ENCODE peak calls at places on chromosome 4, in nine cellular contexts. P, L, X, J, G, T, B, Y and D are unnamed samples.

GRCh38 chr4:8182858-8183725 is 16.0 kb upstream of the SH3TC1 start:
- DNase-seq in P (peak; percentile 98), L (peak; percentile 84), X (peak; percentile 97), J (peak; percentile 77), G (no peak), T (peak; percentile 71), B (peak; percentile 93), Y (peak; percentile 64), D (peak; percentile 78)

GRCh38 chr4:133129237-133129636 is 19.9 kb upstream of the PCDH10 start:
- DNase-seq in P (no peak), L (no peak), X (no peak), J (no peak), G (no peak), T (no peak), B (no peak), Y (no peak), D (no peak)

GRCh38 chr4:168528131-168528949 is 31.5 kb downstream of the PALLD start:
- DNase-seq in P (no peak), L (no peak), X (no peak), J (no peak), G (no peak), T (no peak), B (no peak), Y (no peak), D (no peak)

GRCh38 chr4:140254656-140255299 is 100.8 kb upstream of the MAML3 start:
- DNase-seq in P (no peak), L (no peak), X (no peak), J (no peak), G (no peak), T (no peak), B (no peak), Y (no peak), D (no peak)

GRCh38 chr4:55396305-55397023 is 707 bp downstream of the TMEM165 start:
- DNase-seq in P (peak; percentile 41), L (peak; percentile 61), X (no peak), J (peak; percentile 65), G (peak; percentile 6), T (peak; percentile 65), B (peak; percentile 57), Y (peak; percentile 71), D (peak; percentile 61)

GRCh38 chr4:38667005-38667771 is 3.2 kb downstream of the KLF3 start:
- DNase-seq in P (peak; percentile 98), L (peak; percentile 64), X (peak; percentile 96), J (peak; percentile 86), G (peak; percentile 70), T (peak; percentile 71), B (peak; percentile 87), Y (peak; percentile 80), D (no peak)

GRCh38 chr4:128709268-128709667 is 100.2 kb upstream of the JADE1 start:
- DNase-seq in P (no peak), L (no peak), X (no peak), J (no peak), G (no peak), T (no peak), B (no peak), Y (no peak), D (no peak)

GRCh38 chr4:29717658-29718057 is 1002.5 kb upstream of the PCDH7 start:
- DNase-seq in P (no peak), L (no peak), X (no peak), J (no peak), G (no peak), T (no peak), B (no peak), Y (no peak), D (no peak)

GRCh38 chr4:74158561-74159396 is 861 bp downstream of the MTHFD2L start:
- DNase-seq in P (peak; percentile 37), L (no peak), X (peak; percentile 45), J (no peak), G (no peak), T (no peak), B (no peak), Y (no peak), D (no peak)

GRCh38 chr4:107212565-107212964 is 176.5 kb upstream of the DKK2 start:
- DNase-seq in P (no peak), L (no peak), X (no peak), J (no peak), G (no peak), T (no peak), B (no peak), Y (no peak), D (no peak)

DNA sequence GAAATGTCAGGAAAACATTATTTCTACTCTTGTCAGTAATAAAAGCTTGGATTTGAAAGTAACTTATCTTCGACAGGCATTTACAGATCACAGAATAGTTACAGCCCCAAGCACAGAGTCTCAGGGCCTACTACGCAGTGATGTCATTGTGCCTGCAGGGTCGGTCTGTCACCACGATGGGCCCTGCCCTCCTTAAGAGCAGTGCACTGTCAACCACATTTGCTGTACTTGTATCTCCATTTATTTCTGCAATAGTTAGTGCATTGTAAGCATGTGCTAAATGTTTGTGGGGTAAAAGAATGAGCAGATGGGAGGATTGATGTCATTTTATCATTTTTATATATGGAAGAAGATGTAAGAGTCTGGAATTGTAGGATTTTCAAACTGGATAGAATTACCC is 13.6 kb upstream of the CCKAR start:
- DNase-seq in P (no peak), L (no peak), X (no peak), J (no peak), G (no peak), T (no peak), B (no peak), Y (no peak), D (no peak)
- H3K9me3 ChIP-seq in P (no peaks in the 10 kb centered on the region), L (peaks cover 3% of the 10 kb centered on the region), X (no peaks in the 10 kb centered on the region), J (no peaks in the 10 kb centered on the region), G (no peaks in the 10 kb centered on the region), T (no peaks in the 10 kb centered on the region), B (no peaks in the 10 kb centered on the region), Y (no peaks in the 10 kb centered on the region), D (peaks cover 2% of the 10 kb centered on the region)

DNA sequence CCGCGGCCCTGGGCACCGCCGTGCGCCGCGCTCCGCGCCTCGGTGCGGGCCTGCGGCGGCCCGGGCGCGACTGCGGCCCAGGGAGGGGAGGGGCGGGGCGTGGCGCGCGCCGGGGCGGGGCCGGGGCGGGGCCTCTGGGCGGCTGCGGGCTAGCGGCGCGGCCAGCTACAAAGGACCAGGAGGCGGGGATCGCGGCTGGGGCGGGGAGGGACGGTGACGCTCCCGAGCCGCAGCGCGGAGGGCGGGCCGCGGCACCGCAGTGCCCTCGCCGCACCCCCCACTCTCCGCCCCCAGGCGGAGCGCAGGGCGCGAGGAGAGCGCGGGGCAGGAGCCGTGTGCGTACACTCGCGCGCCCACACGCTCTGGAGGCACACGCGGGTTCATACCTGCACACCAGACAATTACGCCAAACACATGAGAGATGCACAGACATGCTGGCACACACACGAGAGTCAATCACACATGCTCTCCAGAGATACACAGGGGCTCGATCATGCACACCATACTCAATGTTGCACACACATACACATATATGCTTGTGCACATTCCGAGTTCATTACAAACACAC is at the start of gene CRMP1:
- DNase-seq in P (no peak), L (no peak), X (no peak), J (no peak), G (no peak), T (peak; percentile 88), B (no peak), Y (no peak), D (no peak)
- H3K4me3 ChIP-seq in P (no peak within 1 kb of the TSS), L (peak within 1 kb of the TSS; percentile 17), X (no peak within 1 kb of the TSS), J (no peak within 1 kb of the TSS), G (no peak within 1 kb of the TSS), T (peak within 1 kb of the TSS; percentile 14), B (no peak within 1 kb of the TSS), Y (no peak within 1 kb of the TSS), D (no peak within 1 kb of the TSS)

DNA sequence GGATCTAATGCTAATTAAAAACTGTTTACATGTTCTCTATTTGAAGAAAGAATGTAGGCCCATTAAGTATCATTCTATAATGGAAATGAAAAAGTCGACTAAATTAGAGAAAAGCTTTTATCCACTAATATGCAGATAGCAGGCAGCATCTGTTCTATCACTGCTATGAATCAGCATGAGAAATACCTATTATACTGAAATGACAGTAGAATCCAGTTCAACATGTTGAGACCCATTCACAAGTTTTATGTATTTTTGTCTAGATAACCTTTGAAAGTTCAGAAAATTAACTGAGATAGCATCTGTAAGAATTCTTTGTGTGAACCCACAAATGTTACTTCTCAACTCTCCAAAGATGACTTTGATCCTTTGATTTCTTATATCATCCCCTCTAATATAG is 1254.4 kb upstream of the ADGRL3 start:
- DNase-seq in P (no peak), L (no peak), X (no peak), J (no peak), G (no peak), T (no peak), B (no peak), Y (no peak), D (no peak)
- H3K9me3 ChIP-seq in P (no peaks in the 10 kb centered on the region), L (no peaks in the 10 kb centered on the region), X (no peaks in the 10 kb centered on the region), J (no peaks in the 10 kb centered on the region), G (peaks cover 3% of the 10 kb centered on the region), T (no peaks in the 10 kb centered on the region), B (no peaks in the 10 kb centered on the region), Y (no peaks in the 10 kb centered on the region), D (no peaks in the 10 kb centered on the region)

GRCh38 chr4:113566015-113566795 is 195.3 kb downstream of the CAMK2D start:
- DNase-seq in P (no peak), L (no peak), X (no peak), J (no peak), G (no peak), T (no peak), B (no peak), Y (no peak), D (no peak)

GRCh38 chr4:113565702-113566012 is 195.9 kb downstream of the CAMK2D start:
- DNase-seq in P (no peak), L (no peak), X (no peak), J (no peak), G (no peak), T (no peak), B (no peak), Y (no peak), D (no peak)

GRCh38 chr4:113563691-113564378 is 197.7 kb downstream of the CAMK2D start:
- DNase-seq in P (no peak), L (no peak), X (no peak), J (no peak), G (no peak), T (no peak), B (no peak), Y (no peak), D (no peak)

GRCh38 chr4:113561758-113562157 is 199.8 kb downstream of the CAMK2D start:
- DNase-seq in P (no peak), L (no peak), X (no peak), J (no peak), G (no peak), T (no peak), B (no peak), Y (no peak), D (no peak)

DNA sequence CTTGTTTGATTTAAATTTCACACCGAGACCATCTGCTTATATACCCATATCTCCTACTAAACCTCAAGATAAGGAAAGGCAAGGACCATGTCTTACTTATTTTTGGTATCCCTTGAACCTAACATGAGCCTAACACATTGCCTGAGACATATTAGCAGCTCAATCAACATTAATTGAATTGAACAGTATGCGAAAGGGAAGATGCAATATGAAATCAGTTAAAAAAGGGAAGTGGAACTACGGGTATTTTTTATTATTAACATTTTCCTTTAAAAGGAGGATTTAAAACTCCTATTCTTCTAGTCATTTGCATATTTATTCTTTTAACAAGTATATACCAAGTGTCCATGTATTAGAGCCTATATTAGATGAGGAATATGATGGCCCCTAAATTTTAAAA is 197.0 kb downstream of the CAMK2D start:
- DNase-seq in P (no peak), L (no peak), X (no peak), J (no peak), G (no peak), T (no peak), B (no peak), Y (no peak), D (no peak)
- H3K4me3 ChIP-seq in P (no peak overlapping the region), L (no peak overlapping the region), X (no peak overlapping the region), J (no peak overlapping the region), G (no peak overlapping the region), T (no peak overlapping the region), B (no peak overlapping the region), Y (no peak overlapping the region), D (no peak overlapping the region)

GRCh38 chr4:165138843-165139242 is 26.2 kb upstream of the TMEM192 start:
- DNase-seq in P (no peak), L (no peak), X (no peak), J (no peak), G (no peak), T (no peak), B (no peak), Y (no peak), D (no peak)
- H3K9me3 ChIP-seq in P (no peaks in the 10 kb centered on the region), L (no peaks in the 10 kb centered on the region), X (no peaks in the 10 kb centered on the region), J (no peaks in the 10 kb centered on the region), G (no peaks in the 10 kb centered on the region), T (no peaks in the 10 kb centered on the region), B (no peaks in the 10 kb centered on the region), Y (no peaks in the 10 kb centered on the region), D (no peaks in the 10 kb centered on the region)